ENCODE peak calls at places on chromosome 4, in four cellular contexts. E is NCI-H82, Q is COR-L47, R is aorta. O is an unnamed sample.

GRCh38 chr4:87375719-87376291 is 15.2 kb downstream of the HSD17B11 start:
- DNase-seq in Q (peak), E (peak), R (no peak), O (peak)

GRCh38 chr4:104591505-104591904 is 96.8 kb upstream of the CXXC4 start:
- DNase-seq in E (peak), Q (peak), R (no peak), O (no peak)

GRCh38 chr4:77861500-77861899 is 1.1 kb upstream of the MRPL1 start:
- DNase-seq in R (no peak), E (no peak), Q (no peak), O (no peak)

GRCh38 chr4:23945521-23946017 is 55.7 kb upstream of the PPARGC1A start:
- DNase-seq in R (no peak), Q (no peak), E (no peak), O (peak)

GRCh38 chr4:88599298-88599697 is 7.0 kb downstream of the HERC3 start:
- DNase-seq in E (no peak), Q (no peak), R (no peak), O (no peak)

GRCh38 chr4:6694177-6694901 is 661 bp downstream of the S100P start:
- DNase-seq in Q (no peak), R (no peak), E (no peak), O (no peak)

GRCh38 chr4:32789026-32789608 is 2068.9 kb downstream of the PCDH7 start:
- DNase-seq in E (no peak), Q (no peak), R (no peak), O (no peak)

GRCh38 chr4:87209696-87210095 is 10.7 kb downstream of the KLHL8 start:
- DNase-seq in Q (no peak), R (no peak), E (no peak), O (peak)

GRCh38 chr4:6773616-6774540 is 8.6 kb upstream of the KIAA0232 start:
- DNase-seq in Q (no peak), R (no peak), E (no peak), O (no peak)

GRCh38 chr4:48905363-48906015 is 1.1 kb downstream of the OCIAD2 start:
- DNase-seq in R (no peak), E (peak), Q (no peak), O (peak)

GRCh38 chr4:114729339-114729738 is 130.7 kb downstream of the UGT8 start:
- DNase-seq in Q (peak), R (no peak), E (peak), O (no peak)

GRCh38 chr4:74094227-74094626 is 4.8 kb downstream of the CXCL2 start:
- DNase-seq in Q (no peak), R (no peak), E (no peak), O (no peak)

GRCh38 chr4:94653095-94653649 is 104.6 kb upstream of the BMPR1B start:
- DNase-seq in E (no peak), R (no peak), Q (no peak), O (no peak)

GRCh38 chr4:153905231-153905630 is 116.3 kb upstream of the SFRP2 start:
- DNase-seq in R (no peak), Q (no peak), E (no peak), O (no peak)

GRCh38 chr4:64781737-64782326 is 372.6 kb upstream of the TECRL start:
- DNase-seq in E (peak), Q (peak), R (no peak), O (no peak)

GRCh38 chr4:148651991-148652390 is 209.8 kb upstream of the NR3C2 start:
- DNase-seq in E (peak), R (no peak), Q (no peak), O (no peak)

GRCh38 chr4:10096201-10096975 is 20.2 kb downstream of the WDR1 start:
- DNase-seq in E (no peak), Q (no peak), R (no peak), O (peak)

GRCh38 chr4:56640907-56641493 is 40.1 kb downstream of the HOPX start:
- DNase-seq in E (no peak), Q (no peak), R (no peak), O (no peak)

GRCh38 chr4:87046111-87046510 is 111.3 kb downstream of the AFF1 start:
- DNase-seq in E (no peak), R (no peak), Q (no peak), O (no peak)

GRCh38 chr4:53841711-53842110 is 222.7 kb downstream of the CHIC2 start:
- DNase-seq in E (no peak), Q (no peak), R (no peak), O (no peak)

GRCh38 chr4:45453258-45453841 is 670.5 kb downstream of the GABRG1 start:
- DNase-seq in E (peak), R (no peak), Q (peak), O (no peak)

GRCh38 chr4:144547678-144548298 is 98.2 kb upstream of the HHIP start:
- DNase-seq in E (no peak), Q (no peak), R (no peak), O (no peak)

GRCh38 chr4:125254111-125254510 is 60.6 kb upstream of the FAT4 start:
- DNase-seq in Q (no peak), E (no peak), R (no peak), O (no peak)

GRCh38 chr4:185638548-185639301 is 103.4 kb upstream of the PDLIM3 start:
- DNase-seq in R (peak), E (no peak), Q (no peak), O (no peak)

GRCh38 chr4:52037730-52038108 is 380 bp downstream of the SGCB start:
- DNase-seq in R (peak), Q (peak), E (peak), O (peak)

GRCh38 chr4:8146158-8146557 is 12.5 kb downstream of the ABLIM2 start:
- DNase-seq in E (no peak), Q (no peak), R (no peak), O (no peak)